ENCODE peak calls at places on chromosome 5, in five cellular contexts. L is HCT116, U is upper lobe of left lung, P is Panc1, Y is HepG2. I is an unnamed sample.

GRCh38 chr5:44334622-44335021 is 54.6 kb downstream of the FGF10 start:
- ATAC-seq in U (no peak), P (no peak), Y (no peak), L (no peak), I (no peak)

GRCh38 chr5:8013951-8014844 is 145.2 kb downstream of the MTRR start:
- ATAC-seq in U (no peak), L (no peak), Y (no peak), P (no peak), I (no peak)

GRCh38 chr5:147415663-147416062 is 94.2 kb downstream of the DPYSL3 start:
- ATAC-seq in Y (no peak), L (no peak), P (no peak), U (no peak), I (no peak)

GRCh38 chr5:13385066-13385465 is 559.4 kb downstream of the DNAH5 start:
- ATAC-seq in U (no peak), P (no peak), L (no peak), Y (no peak), I (no peak)

GRCh38 chr5:11619339-11620028 is 284.8 kb downstream of the CTNND2 start:
- ATAC-seq in U (no peak), P (no peak), Y (peak; percentile 90), L (no peak), I (no peak)

GRCh38 chr5:98320317-98320716 is 453.1 kb upstream of the RGMB start:
- ATAC-seq in Y (no peak), P (no peak), U (no peak), L (no peak), I (no peak)

GRCh38 chr5:140953234-140953633 is 13.0 kb upstream of the PCDHAC2 start:
- ATAC-seq in P (no peak), Y (no peak), L (no peak), U (no peak), I (no peak)

GRCh38 chr5:151721087-151721646 is 34.5 kb upstream of the SPARC start:
- ATAC-seq in U (no peak), L (no peak), P (no peak), Y (no peak), I (no peak)

GRCh38 chr5:134506054-134507039 is 19.1 kb upstream of the JADE2 start:
- ATAC-seq in U (peak; percentile 57), P (peak; percentile 84), Y (peak; percentile 94), L (peak; percentile 80), I (peak; percentile 76)

GRCh38 chr5:15009420-15009819 is 137.8 kb upstream of the ANKH start:
- ATAC-seq in Y (peak; percentile 76), U (no peak), P (peak; percentile 67), L (no peak), I (no peak)

GRCh38 chr5:78327761-78328510 is 32.5 kb upstream of the SCAMP1 start:
- ATAC-seq in P (no peak), Y (no peak), L (no peak), U (no peak), I (no peak)

GRCh38 chr5:169801324-169801777 is 164.3 kb downstream of the DOCK2 start:
- ATAC-seq in P (no peak), U (peak; percentile 24), L (no peak), Y (no peak), I (no peak)

GRCh38 chr5:52838306-52839015 is 50.7 kb downstream of the ITGA1 start:
- ATAC-seq in U (no peak), Y (no peak), L (no peak), P (no peak), I (no peak)

GRCh38 chr5:151493599-151494136 is 46.3 kb downstream of the SLC36A1 start:
- ATAC-seq in Y (no peak), P (no peak), L (no peak), U (peak; percentile 57), I (peak; percentile 44)

GRCh38 chr5:135243194-135244191 is 155.5 kb downstream of the MACROH2A1 start:
- ATAC-seq in P (no peak), U (no peak), L (no peak), Y (peak; percentile 89), I (peak; percentile 82)

GRCh38 chr5:42636946-42637345 is 119.7 kb upstream of the CCDC152 start:
- ATAC-seq in L (no peak), Y (no peak), U (no peak), P (no peak), I (no peak)

GRCh38 chr5:167629634-167630033 is 661.8 kb upstream of the WWC1 start:
- ATAC-seq in P (no peak), L (no peak), Y (no peak), U (no peak), I (no peak)

GRCh38 chr5:78519198-78519941 is 129.2 kb downstream of the LHFPL2 start:
- ATAC-seq in L (peak; percentile 9), U (peak; percentile 37), Y (peak; percentile 24), P (peak; percentile 47), I (no peak)

GRCh38 chr5:132027027-132027426 is 15.6 kb upstream of the ACSL6 start:
- ATAC-seq in P (no peak), L (no peak), U (no peak), Y (no peak), I (no peak)

GRCh38 chr5:168114444-168115017 is 176.9 kb upstream of the WWC1 start:
- ATAC-seq in Y (peak; percentile 96), L (peak; percentile 99), P (peak; percentile 85), U (peak; percentile 70), I (no peak)

GRCh38 chr5:173331956-173332479 is 3.8 kb upstream of the STC2 start:
- ATAC-seq in P (peak; percentile 62), Y (peak; percentile 20), U (peak; percentile 94), L (peak; percentile 57), I (peak; percentile 77)
- TF ChIP-seq POLR2AphosphoS5 in P (no peak), Y (no peak), U (peak; percentile 24), L (peak; percentile 44), I (peak; percentile 33)

GRCh38 chr5:143442398-143442797 is 38.9 kb upstream of the NR3C1 start:
- ATAC-seq in Y (no peak), L (no peak), U (no peak), P (no peak), I (no peak)
- TF ChIP-seq POLR2AphosphoS5 in Y (no peak), L (no peak), U (no peak), P (no peak), I (no peak)

GRCh38 chr5:36946101-36946500 is 69.5 kb downstream of the NIPBL start:
- ATAC-seq in P (no peak), L (no peak), Y (no peak), U (no peak), I (no peak)

GRCh38 chr5:36945687-36946086 is 69.1 kb downstream of the NIPBL start:
- ATAC-seq in Y (no peak), P (no peak), L (no peak), U (no peak), I (no peak)

GRCh38 chr5:36948650-36949049 is 72.1 kb downstream of the NIPBL start:
- ATAC-seq in P (no peak), U (no peak), L (no peak), Y (no peak), I (no peak)

GRCh38 chr5:36949593-36949992 is 73.0 kb downstream of the NIPBL start:
- ATAC-seq in Y (no peak), P (no peak), L (no peak), U (no peak), I (no peak)

GRCh38 chr5:36948041-36948440 is 71.5 kb downstream of the NIPBL start:
- ATAC-seq in P (no peak), Y (no peak), L (no peak), U (peak; percentile 31), I (no peak)
- TF ChIP-seq POLR2AphosphoS5 in P (no peak), Y (no peak), L (no peak), U (no peak), I (no peak)

GRCh38 chr5:86665984-86666760 is 48.4 kb downstream of the COX7C start:
- ATAC-seq in L (no peak), Y (no peak), P (no peak), U (no peak), I (no peak)
- TF ChIP-seq POLR2AphosphoS5 in L (no peak), Y (no peak), P (no peak), U (no peak), I (no peak)